ENCODE peak calls at places on chromosomes 11 and 22, in four cellular contexts. G is psoas muscle, S is SK-MEL-5, L is SK-N-MC. Y is an unnamed sample.
A peak's percentile ranks its signal among the peaks of the same experiment; 100 is the strongest.

GRCh38 chr11:64401775-64402174 is 42.8 kb downstream of the RPS6KA4 start:
- DNase-seq in L (no peak), G (no peak), S (no peak), Y (no peak)

GRCh38 chr22:46175631-46176030 is 25.3 kb downstream of the PPARA start:
- DNase-seq in G (no peak), L (no peak), S (no peak), Y (no peak)

GRCh38 chr11:17531071-17531817 is 13.0 kb downstream of the USH1C start:
- DNase-seq in L (no peak), G (no peak), S (no peak), Y (no peak)

GRCh38 chr22:46145361-46145851 is 4.9 kb upstream of the PPARA start:
- DNase-seq in G (no peak), L (no peak), S (no peak), Y (no peak)

GRCh38 chr22:40363059-40363458 is 7.3 kb upstream of the SGSM3 start:
- DNase-seq in G (no peak), S (no peak), L (no peak), Y (no peak)

GRCh38 chr11:125621995-125622394 is 3.0 kb upstream of the CHEK1 start:
- DNase-seq in L (no peak), S (peak; percentile 5), G (no peak), Y (no peak)

GRCh38 chr22:22520020-22520656 is at the start of gene ZNF280A:
- DNase-seq in S (peak; percentile 92), L (no peak), G (no peak), Y (peak; percentile 45)

GRCh38 chr11:134764966-134765365 is 352.9 kb upstream of the B3GAT1 start:
- DNase-seq in L (no peak), S (no peak), G (no peak), Y (no peak)

GRCh38 chr11:6616596-6617250 is 2.5 kb downstream of the TPP1 start:
- DNase-seq in L (no peak), G (no peak), S (no peak), Y (no peak)

GRCh38 chr22:47192106-47192650 is 429.7 kb downstream of the TBC1D22A start:
- DNase-seq in G (no peak), S (no peak), L (no peak), Y (no peak)

GRCh38 chr11:64760759-64761417 is 1.1 kb upstream of the PYGM start:
- DNase-seq in G (peak; percentile 17), L (no peak), S (no peak), Y (no peak)

GRCh38 chr22:22032906-22033802 is 50.6 kb upstream of the TOP3B start:
- DNase-seq in L (no peak), G (no peak), S (no peak), Y (no peak)

GRCh38 chr22:46099740-46100139 is 50.6 kb upstream of the PPARA start:
- DNase-seq in L (no peak), S (no peak), G (no peak), Y (no peak)

Y was measured in adrenal gland.